ENCODE peak calls at places on chromosomes 1 and 21, in six cellular contexts. Z is amniotic epithelial cell; Q is stimulated activated CD4-positive, alpha-beta T cell treated with anti-CD3 and anti-CD28 coated beads, Interleukin-12 subunit alpha, Interleukin-12 subunit beta, amount 100 ng/mL, for 48 hours; T is H7; C is T-cell; R is esophagus squamous epithelium. H is an unnamed sample.

GRCh38 chr1:33086384-33086850 is 5.5 kb downstream of the AZIN2 start:
- DNase-seq in R (no peak), Q (no peak), Z (peak; percentile 76), T (peak; percentile 79), C (no peak), H (peak; percentile 79)

GRCh38 chr1:183830389-183830788 is 25.5 kb downstream of the RGL1 start:
- DNase-seq in Q (no peak), Z (no peak), R (no peak), C (no peak), T (no peak), H (no peak)

GRCh38 chr1:3820316-3820715 is 24.0 kb upstream of the LRRC47 start:
- DNase-seq in Q (no peak), T (no peak), C (no peak), R (no peak), Z (no peak), H (peak; percentile 3)

GRCh38 chr1:165828103-165828558 is 717 bp downstream of the UCK2 start:
- DNase-seq in C (peak; percentile 27), Q (peak; percentile 54), T (peak; percentile 74), Z (peak; percentile 24), R (no peak), H (peak; percentile 65)

GRCh38 chr1:159867322-159868064 is 5.0 kb upstream of the VSIG8 start:
- DNase-seq in T (peak; percentile 79), C (no peak), Z (peak; percentile 63), Q (no peak), R (no peak), H (no peak)

GRCh38 chr1:85225624-85226380 is 25.0 kb upstream of the SYDE2 start:
- DNase-seq in C (no peak), Z (peak; percentile 57), T (no peak), R (no peak), Q (no peak), H (no peak)

GRCh38 chr1:213572939-213573647 is 414.7 kb upstream of the PROX1 start:
- DNase-seq in C (no peak), R (no peak), Q (no peak), T (no peak), Z (no peak), H (no peak)

GRCh38 chr1:204652556-204652955 is 33.0 kb downstream of the LRRN2 start:
- DNase-seq in R (no peak), C (no peak), Z (no peak), Q (no peak), T (peak; percentile 62), H (peak; percentile 28)

GRCh38 chr21:27454234-27454633 is 487.3 kb upstream of the ADAMTS5 start:
- DNase-seq in T (no peak), R (no peak), Q (no peak), Z (no peak), C (no peak), H (no peak)

H was measured in tibial artery.